ENCODE peak calls at places on chromosomes 11 and 22, in six cellular contexts. One of them, this sample, is unnamed. For H3K4me1, the result is how much of the 10 kb centered on the place peaks cover.

GRCh38 chr11:40125054-40125453 is 1334.4 kb downstream of the LRRC4C start:
- DNase-seq in esophagus squamous epithelium: no peak
- DNase-seq in breast epithelium: no peak
- DNase-seq in HCT116: no peak
- DNase-seq in A549: no peak
- DNase-seq in stomach: no peak
- DNase-seq in this sample: no peak

GRCh38 chr11:81658722-81659121 is 1074.9 kb downstream of the FAM181B start:
- DNase-seq in A549: peak
- DNase-seq in HCT116: no peak
- DNase-seq in breast epithelium: no peak
- DNase-seq in stomach: no peak
- DNase-seq in esophagus squamous epithelium: no peak
- DNase-seq in this sample: no peak

GRCh38 chr22:49155809-49156580 is 671.7 kb downstream of the BRD1 start:
- DNase-seq in stomach: no peak
- DNase-seq in HCT116: no peak
- DNase-seq in esophagus squamous epithelium: no peak
- DNase-seq in A549: no peak
- DNase-seq in breast epithelium: no peak
- DNase-seq in this sample: peak

GRCh38 chr11:13761712-13762111 is 93.2 kb downstream of the FAR1 start:
- DNase-seq in A549: no peak
- DNase-seq in esophagus squamous epithelium: no peak
- DNase-seq in HCT116: no peak
- DNase-seq in stomach: no peak
- DNase-seq in breast epithelium: no peak
- DNase-seq in this sample: no peak

GRCh38 chr11:107785401-107785800 is 73.2 kb downstream of the SLC35F2 start:
- DNase-seq in A549: no peak
- DNase-seq in breast epithelium: no peak
- DNase-seq in HCT116: no peak
- DNase-seq in stomach: no peak
- DNase-seq in esophagus squamous epithelium: no peak
- DNase-seq in this sample: no peak

GRCh38 chr11:35798423-35798822 is 135.8 kb downstream of the TRIM44 start:
- DNase-seq in esophagus squamous epithelium: no peak
- DNase-seq in stomach: no peak
- DNase-seq in A549: no peak
- DNase-seq in HCT116: no peak
- DNase-seq in breast epithelium: no peak
- DNase-seq in this sample: no peak

GRCh38 chr11:108871152-108871551 is 206.3 kb downstream of the DDX10 start:
- DNase-seq in esophagus squamous epithelium: no peak
- DNase-seq in A549: peak
- DNase-seq in stomach: no peak
- DNase-seq in HCT116: no peak
- DNase-seq in breast epithelium: no peak
- DNase-seq in this sample: peak

GRCh38 chr11:103476874-103477273 is 367.6 kb downstream of the DYNC2H1 start:
- DNase-seq in HCT116: no peak
- DNase-seq in A549: no peak
- DNase-seq in stomach: no peak
- DNase-seq in breast epithelium: no peak
- DNase-seq in esophagus squamous epithelium: no peak
- DNase-seq in this sample: no peak

GRCh38 chr11:2164081-2164480 is 3.1 kb upstream of the INS start:
- DNase-seq in breast epithelium: no peak
- DNase-seq in A549: no peak
- DNase-seq in HCT116: no peak
- DNase-seq in esophagus squamous epithelium: no peak
- DNase-seq in stomach: no peak
- DNase-seq in this sample: no peak

GRCh38 chr11:67584205-67584880 is 731 bp downstream of the GSTP1 start:
- DNase-seq in esophagus squamous epithelium: peak
- DNase-seq in HCT116: no peak
- DNase-seq in breast epithelium: peak
- DNase-seq in A549: no peak
- DNase-seq in stomach: peak
- DNase-seq in this sample: peak

GRCh38 chr11:67586568-67587250 is 3.1 kb downstream of the GSTP1 start:
- DNase-seq in esophagus squamous epithelium: no peak
- DNase-seq in stomach: no peak
- DNase-seq in A549: no peak
- DNase-seq in HCT116: no peak
- DNase-seq in breast epithelium: no peak
- DNase-seq in this sample: no peak

GRCh38 chr11:67585911-67586310 is 2.3 kb downstream of the GSTP1 start:
- DNase-seq in breast epithelium: no peak
- DNase-seq in A549: no peak
- DNase-seq in HCT116: no peak
- DNase-seq in stomach: no peak
- DNase-seq in esophagus squamous epithelium: no peak
- DNase-seq in this sample: no peak

GRCh38 chr11:67583319-67584204 is at the start of gene GSTP1:
- DNase-seq in HCT116: peak
- DNase-seq in breast epithelium: peak
- DNase-seq in stomach: peak
- DNase-seq in esophagus squamous epithelium: peak
- DNase-seq in A549: peak
- DNase-seq in this sample: peak

DNA sequence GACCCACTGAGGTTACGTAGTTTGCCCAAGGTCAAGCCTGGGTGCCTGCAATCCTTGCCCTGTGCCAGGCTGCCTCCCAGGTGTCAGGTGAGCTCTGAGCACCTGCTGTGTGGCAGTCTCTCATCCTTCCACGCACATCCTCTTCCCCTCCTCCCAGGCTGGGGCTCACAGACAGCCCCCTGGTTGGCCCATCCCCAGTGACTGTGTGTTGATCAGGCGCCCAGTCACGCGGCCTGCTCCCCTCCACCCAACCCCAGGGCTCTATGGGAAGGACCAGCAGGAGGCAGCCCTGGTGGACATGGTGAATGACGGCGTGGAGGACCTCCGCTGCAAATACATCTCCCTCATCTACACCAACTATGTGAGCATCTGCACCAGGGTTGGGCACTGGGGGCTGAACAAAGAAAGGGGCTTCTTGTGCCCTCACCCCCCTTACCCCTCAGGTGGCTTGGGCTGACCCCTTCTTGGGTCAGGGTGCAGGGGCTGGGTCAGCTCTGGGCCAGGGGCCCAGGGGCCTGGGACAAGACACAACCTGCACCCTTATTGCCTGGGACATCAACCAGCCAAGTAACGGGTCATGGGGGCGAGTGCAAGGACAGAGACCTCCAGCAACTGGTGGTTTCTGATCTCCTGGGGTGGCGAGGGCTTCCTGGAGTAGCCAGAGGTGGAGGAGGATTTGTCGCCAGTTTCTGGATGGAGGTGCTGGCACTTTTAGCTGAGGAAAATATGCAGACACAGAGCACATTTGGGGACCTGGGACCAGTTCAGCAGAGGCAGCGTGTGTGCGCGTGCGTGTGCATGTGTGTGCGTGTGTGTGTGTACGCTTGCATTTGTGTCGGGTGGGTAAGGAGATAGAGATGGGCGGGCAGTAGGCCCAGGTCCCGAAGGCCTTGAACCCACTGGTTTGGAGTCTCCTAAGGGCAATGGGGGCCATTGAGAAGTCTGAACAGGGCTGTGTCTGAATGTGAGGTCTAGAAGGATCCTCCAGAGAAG is 1.6 kb downstream of the GSTP1 start:
- DNase-seq in A549: no peak
- DNase-seq in HCT116: no peak
- DNase-seq in stomach: no peak
- DNase-seq in breast epithelium: no peak
- DNase-seq in esophagus squamous epithelium: no peak
- DNase-seq in this sample: no peak
- H3K4me3 ChIP-seq in A549: peak
- H3K4me3 ChIP-seq in HCT116: peak
- H3K4me3 ChIP-seq in stomach: peak
- H3K4me3 ChIP-seq in breast epithelium: peak
- H3K4me3 ChIP-seq in esophagus squamous epithelium: peak
- H3K4me3 ChIP-seq in this sample: peak

GRCh38 chr11:61966673-61967176 is 709 bp downstream of the FTH1 start:
- DNase-seq in breast epithelium: no peak
- DNase-seq in HCT116: no peak
- DNase-seq in esophagus squamous epithelium: no peak
- DNase-seq in A549: peak
- DNase-seq in stomach: no peak
- DNase-seq in this sample: no peak
- H3K4me1 ChIP-seq in breast epithelium: under half
- H3K4me1 ChIP-seq in HCT116: half or more
- H3K4me1 ChIP-seq in esophagus squamous epithelium: half or more
- H3K4me1 ChIP-seq in A549: half or more
- H3K4me1 ChIP-seq in stomach: half or more
- H3K4me1 ChIP-seq in this sample: half or more

DNA sequence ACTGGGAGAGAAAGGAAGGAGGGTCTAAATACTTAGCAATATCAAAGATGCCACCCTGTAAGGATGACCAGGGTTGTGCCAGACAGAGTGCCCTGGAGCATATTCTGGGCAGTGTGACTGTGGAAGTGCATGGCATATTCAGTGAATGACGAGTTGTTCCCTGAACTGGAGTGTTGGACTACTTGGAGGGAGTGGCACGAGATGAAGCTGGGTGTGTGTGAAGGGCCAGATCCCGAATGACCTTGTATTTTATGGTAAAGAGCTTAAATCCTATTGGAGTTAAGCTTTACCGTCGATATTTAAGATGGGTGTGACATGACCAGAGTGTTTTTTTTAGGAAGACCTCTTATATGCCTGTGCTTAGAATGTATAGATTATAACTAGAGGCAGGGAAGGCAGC is 48.8 kb downstream of the STIM1 start:
- DNase-seq in esophagus squamous epithelium: no peak
- DNase-seq in A549: no peak
- DNase-seq in stomach: no peak
- DNase-seq in breast epithelium: peak
- DNase-seq in HCT116: no peak
- DNase-seq in this sample: no peak
- TF ChIP-seq POLR2A in esophagus squamous epithelium: no peak
- TF ChIP-seq POLR2A in A549: no peak
- TF ChIP-seq POLR2A in stomach: no peak
- TF ChIP-seq POLR2A in breast epithelium: no peak
- TF ChIP-seq POLR2A in HCT116: no peak
- TF ChIP-seq POLR2A in this sample: no peak

DNA sequence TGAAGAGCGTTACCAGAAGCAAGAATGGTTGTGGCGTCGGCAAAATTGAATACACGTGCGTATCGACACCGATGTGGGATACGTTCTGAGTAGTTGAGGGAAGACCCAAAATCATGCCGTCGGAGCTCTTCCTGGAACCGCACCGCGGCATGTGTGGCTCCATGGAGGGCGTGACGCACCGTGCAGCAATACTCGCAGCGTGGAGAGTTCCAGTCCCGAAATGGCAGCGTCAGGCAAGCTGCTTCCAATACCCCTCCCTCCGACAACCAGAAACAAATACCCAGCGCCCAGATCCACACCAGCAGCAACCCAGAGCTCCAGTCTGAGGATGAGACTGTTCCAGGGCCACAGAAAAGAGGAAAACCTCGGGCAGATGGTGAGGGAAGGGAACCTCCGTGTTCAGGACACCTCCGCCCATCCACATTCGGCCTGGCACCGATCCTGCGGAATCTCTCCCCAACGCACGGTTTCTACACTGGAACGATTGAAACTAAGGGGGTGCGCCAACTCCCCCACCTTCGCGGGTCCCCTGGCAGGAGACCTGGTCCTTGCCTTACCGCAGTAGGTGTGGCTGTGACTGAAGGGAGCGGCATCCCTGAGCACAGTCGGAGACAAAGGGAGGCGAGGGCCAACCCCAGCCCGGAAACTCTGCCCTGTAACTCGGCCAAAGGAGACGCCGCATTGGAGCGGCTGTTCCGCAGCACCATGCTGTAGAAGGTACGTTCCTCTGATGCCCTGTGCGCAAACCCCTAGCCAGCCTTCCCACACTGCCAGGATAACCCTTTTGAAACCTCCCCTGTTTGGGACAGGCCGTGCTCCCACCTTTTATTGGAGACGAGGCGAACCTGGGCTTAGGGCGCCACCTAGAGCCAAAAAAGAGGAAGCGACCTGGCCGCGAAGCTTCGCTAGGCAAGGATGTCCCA is 28.3 kb downstream of the DBX1 start:
- DNase-seq in A549: peak
- DNase-seq in esophagus squamous epithelium: no peak
- DNase-seq in stomach: peak
- DNase-seq in breast epithelium: peak
- DNase-seq in HCT116: no peak
- DNase-seq in this sample: no peak
- H3K4me3 ChIP-seq in A549: peak
- H3K4me3 ChIP-seq in esophagus squamous epithelium: peak
- H3K4me3 ChIP-seq in stomach: peak
- H3K4me3 ChIP-seq in breast epithelium: peak
- H3K4me3 ChIP-seq in HCT116: no peak
- H3K4me3 ChIP-seq in this sample: peak

GRCh38 chr11:7572001-7572712 is 58.4 kb downstream of the PPFIBP2 start:
- DNase-seq in A549: peak
- DNase-seq in breast epithelium: no peak
- DNase-seq in stomach: peak
- DNase-seq in HCT116: no peak
- DNase-seq in esophagus squamous epithelium: no peak
- DNase-seq in this sample: no peak

GRCh38 chr11:7573193-7573557 is 59.4 kb downstream of the PPFIBP2 start:
- DNase-seq in esophagus squamous epithelium: no peak
- DNase-seq in HCT116: no peak
- DNase-seq in breast epithelium: no peak
- DNase-seq in A549: no peak
- DNase-seq in stomach: no peak
- DNase-seq in this sample: no peak

GRCh38 chr11:7571640-7572000 is 57.8 kb downstream of the PPFIBP2 start:
- DNase-seq in HCT116: peak
- DNase-seq in breast epithelium: peak
- DNase-seq in stomach: peak
- DNase-seq in esophagus squamous epithelium: no peak
- DNase-seq in A549: peak
- DNase-seq in this sample: peak

GRCh38 chr11:7574491-7575129 is 60.8 kb downstream of the PPFIBP2 start:
- DNase-seq in stomach: no peak
- DNase-seq in A549: no peak
- DNase-seq in esophagus squamous epithelium: no peak
- DNase-seq in breast epithelium: no peak
- DNase-seq in HCT116: no peak
- DNase-seq in this sample: no peak

DNA sequence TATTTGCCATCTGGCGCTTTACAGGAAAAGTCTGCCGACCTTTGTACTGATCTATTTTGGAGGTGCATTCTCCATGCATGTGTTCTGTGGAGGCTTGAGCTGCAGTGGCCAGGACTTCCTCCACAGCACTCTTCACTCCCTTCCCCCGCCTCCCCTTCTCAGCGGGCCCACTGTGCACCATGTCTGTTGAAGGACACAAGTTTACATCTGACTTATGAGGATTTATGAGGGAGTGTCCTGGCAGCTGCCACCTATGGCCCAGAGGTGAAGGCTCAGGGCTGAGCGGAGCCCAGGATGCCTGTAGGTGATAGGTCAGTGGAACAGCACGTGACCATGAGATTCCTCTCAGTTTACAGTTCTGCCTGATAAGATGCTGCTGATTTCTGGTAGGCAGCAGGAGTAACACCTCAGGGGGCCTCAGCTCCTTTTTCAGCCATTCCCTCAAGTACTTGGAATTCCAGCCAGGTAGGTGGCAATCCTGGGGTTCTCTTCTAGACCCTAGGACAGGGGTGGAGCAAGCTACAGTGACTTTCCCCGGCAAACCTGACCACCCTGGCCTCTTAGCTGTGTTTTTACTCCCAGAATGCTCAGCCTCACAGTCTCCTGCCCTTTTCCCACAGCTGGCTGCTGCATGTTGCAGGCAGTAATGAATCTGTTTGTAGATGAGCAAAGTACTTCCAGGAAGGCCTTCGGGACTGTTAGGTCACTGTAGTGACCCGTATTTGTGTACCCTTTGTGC is 59.9 kb downstream of the PPFIBP2 start:
- DNase-seq in A549: peak
- DNase-seq in esophagus squamous epithelium: no peak
- DNase-seq in stomach: peak
- DNase-seq in breast epithelium: no peak
- DNase-seq in HCT116: no peak
- DNase-seq in this sample: no peak
- H3K4me1 ChIP-seq in A549: half or more
- H3K4me1 ChIP-seq in esophagus squamous epithelium: under half
- H3K4me1 ChIP-seq in stomach: half or more
- H3K4me1 ChIP-seq in breast epithelium: under half
- H3K4me1 ChIP-seq in HCT116: under half
- H3K4me1 ChIP-seq in this sample: half or more

This sample was measured in tibial nerve.